ENCODE peak calls at places on chromosomes 13 and 19, in four cellular contexts. L is cardiac fibroblast, Y is kidney tubule cell, D is left ventricle myocardium inferior. A is an unnamed sample.

GRCh38 chr13:25085125-25085742 is 10.7 kb upstream of the PABPC3 start:
- DNase-seq in L (peak), Y (peak), D (no peak), A (peak)

GRCh38 chr13:76887070-76887563 is 912 bp upstream of the KCTD12 start:
- DNase-seq in L (no peak), Y (no peak), D (peak), A (no peak)

GRCh38 chr13:39283062-39283461 is 244.8 kb downstream of the NHLRC3 start:
- DNase-seq in Y (no peak), L (no peak), D (no peak), A (no peak)

GRCh38 chr13:48876289-48876688 is 99.4 kb upstream of the FNDC3A start:
- DNase-seq in D (no peak), Y (no peak), L (no peak), A (no peak)

GRCh38 chr13:44380404-44381165 is 7.0 kb downstream of the SERP2 start:
- DNase-seq in D (no peak), L (peak), Y (no peak), A (no peak)

GRCh38 chr13:83372786-83373185 is 509.5 kb downstream of the SLITRK1 start:
- DNase-seq in L (peak), D (no peak), Y (no peak), A (no peak)

GRCh38 chr19:29088761-29089160 is 124.2 kb downstream of the UQCRFS1 start:
- DNase-seq in D (no peak), L (no peak), Y (no peak), A (no peak)

GRCh38 chr19:31139871-31140505 is 209.2 kb downstream of the TSHZ3 start:
- DNase-seq in D (no peak), L (peak), Y (peak), A (peak)

GRCh38 chr13:59687028-59687427 is 476.7 kb downstream of the DIAPH3 start:
- DNase-seq in L (no peak), Y (no peak), D (no peak), A (no peak)

GRCh38 chr13:99495478-99496321 is 5.6 kb upstream of the TM9SF2 start:
- DNase-seq in D (no peak), Y (no peak), L (no peak), A (no peak)

GRCh38 chr13:91154954-91155353 is 192.5 kb upstream of the MIR17HG start:
- DNase-seq in D (no peak), Y (peak), L (no peak), A (no peak)